ENCODE peak calls at places on chromosome 11, in ten cellular contexts. X is stomach; Y is CD8-positive, alpha-beta memory T cell; M is right cardiac atrium; E is adipocyte; L is Karpas-422; H is neural progenitor cell; V is endodermal cell; U is HepG2; Z is foreskin keratinocyte. R is an unnamed sample. For H3K4me1, the result is how much of the 10 kb centered on the place peaks cover.

GRCh38 chr11:35664977-35665441 is 2.4 kb downstream of the TRIM44 start:
- DNase-seq in X (no peak), Y (no peak), M (no peak), E (no peak), L (no peak), H (no peak), V (no peak), U (no peak), Z (peak), R (no peak)

GRCh38 chr11:74583024-74583624 is 9.3 kb upstream of the POLD3 start:
- DNase-seq in X (no peak), Y (no peak), M (no peak), E (no peak), L (no peak), H (no peak), V (no peak), U (no peak), Z (no peak), R (no peak)

GRCh38 chr11:72818971-72819370 is 4.8 kb downstream of the ATG16L2 start:
- DNase-seq in X (no peak), Y (no peak), M (no peak), E (no peak), L (no peak), H (no peak), V (no peak), U (no peak), Z (no peak), R (no peak)

GRCh38 chr11:110298298-110298765 is 1.9 kb upstream of the RDX start:
- DNase-seq in X (no peak), Y (no peak), M (no peak), E (no peak), L (no peak), H (no peak), V (peak), U (peak), Z (peak), R (no peak)

GRCh38 chr11:80417681-80418080 is 976.9 kb upstream of the TENM4 start:
- DNase-seq in X (no peak), Y (no peak), M (no peak), E (no peak), L (no peak), H (no peak), V (no peak), U (no peak), Z (peak), R (no peak)

GRCh38 chr11:3855808-3856491 is 486 bp downstream of the STIM1 start:
- DNase-seq in X (peak), Y (peak), M (peak), E (peak), L (no peak), H (peak), V (peak), U (no peak), Z (peak), R (peak)

GRCh38 chr11:103624708-103625623 is 411.5 kb upstream of the DDI1 start:
- DNase-seq in X (no peak), Y (no peak), M (no peak), E (peak), L (no peak), H (no peak), V (no peak), U (no peak), Z (peak), R (no peak)

GRCh38 chr11:76723548-76723947 is 53.0 kb upstream of the LRRC32 start:
- DNase-seq in X (no peak), Y (no peak), M (no peak), E (no peak), L (no peak), H (no peak), V (no peak), U (no peak), Z (no peak), R (no peak)

GRCh38 chr11:20715464-20715863 is 46.1 kb downstream of the NELL1 start:
- DNase-seq in X (no peak), Y (no peak), M (no peak), E (no peak), L (no peak), H (no peak), V (no peak), U (no peak), Z (no peak), R (no peak)

DNA sequence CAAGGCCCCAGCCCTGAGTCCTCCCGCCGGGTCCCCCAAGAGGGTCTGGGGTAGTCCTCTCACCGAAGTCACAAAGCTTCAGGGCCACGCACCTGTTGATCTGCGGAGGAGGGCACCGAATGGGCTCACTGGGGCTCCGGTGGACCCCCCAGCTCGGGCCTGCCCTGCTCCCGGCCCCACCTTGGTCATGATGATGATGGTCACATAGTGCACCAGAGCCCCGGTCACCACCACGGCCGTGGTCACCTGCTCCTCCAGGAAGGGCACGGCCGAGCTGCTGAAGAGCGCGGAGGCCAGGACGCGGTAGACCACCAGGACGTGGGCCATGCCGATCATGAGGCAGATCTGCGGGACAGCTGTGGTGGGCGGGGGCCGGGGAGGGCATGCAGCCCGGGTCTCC is 13.5 kb upstream of the SIGIRR start:
- DNase-seq in X (no peak), Y (no peak), M (no peak), E (no peak), L (no peak), H (no peak), V (no peak), U (no peak), Z (no peak), R (no peak)
- H3K4me1 ChIP-seq in X (under half), Y (under half), M (under half), E (under half), L (under half), H (under half), V (under half), U (under half), Z (under half), R (under half)

GRCh38 chr11:65790902-65791650 is 4.2 kb downstream of the OVOL1 start:
- DNase-seq in X (no peak), Y (no peak), M (no peak), E (no peak), L (no peak), H (no peak), V (no peak), U (no peak), Z (no peak), R (no peak)
- H3K4me1 ChIP-seq in X (under half), Y (under half), M (under half), E (under half), L (under half), H (under half), V (under half), U (under half), Z (under half), R (under half)

GRCh38 chr11:69288883-69289242 is 5.1 kb upstream of the MYEOV start:
- DNase-seq in X (no peak), Y (no peak), M (no peak), E (no peak), L (no peak), H (no peak), V (no peak), U (no peak), Z (no peak), R (no peak)

GRCh38 chr11:69285766-69286165 is 8.2 kb upstream of the MYEOV start:
- DNase-seq in X (no peak), Y (no peak), M (no peak), E (no peak), L (no peak), H (no peak), V (no peak), U (no peak), Z (no peak), R (no peak)

GRCh38 chr11:69290791-69291190 is 3.2 kb upstream of the MYEOV start:
- DNase-seq in X (no peak), Y (no peak), M (no peak), E (no peak), L (no peak), H (no peak), V (no peak), U (no peak), Z (no peak), R (no peak)

GRCh38 chr11:69286358-69287327 is 7.3 kb upstream of the MYEOV start:
- DNase-seq in X (no peak), Y (no peak), M (no peak), E (no peak), L (no peak), H (peak), V (peak), U (no peak), Z (no peak), R (no peak)

DNA sequence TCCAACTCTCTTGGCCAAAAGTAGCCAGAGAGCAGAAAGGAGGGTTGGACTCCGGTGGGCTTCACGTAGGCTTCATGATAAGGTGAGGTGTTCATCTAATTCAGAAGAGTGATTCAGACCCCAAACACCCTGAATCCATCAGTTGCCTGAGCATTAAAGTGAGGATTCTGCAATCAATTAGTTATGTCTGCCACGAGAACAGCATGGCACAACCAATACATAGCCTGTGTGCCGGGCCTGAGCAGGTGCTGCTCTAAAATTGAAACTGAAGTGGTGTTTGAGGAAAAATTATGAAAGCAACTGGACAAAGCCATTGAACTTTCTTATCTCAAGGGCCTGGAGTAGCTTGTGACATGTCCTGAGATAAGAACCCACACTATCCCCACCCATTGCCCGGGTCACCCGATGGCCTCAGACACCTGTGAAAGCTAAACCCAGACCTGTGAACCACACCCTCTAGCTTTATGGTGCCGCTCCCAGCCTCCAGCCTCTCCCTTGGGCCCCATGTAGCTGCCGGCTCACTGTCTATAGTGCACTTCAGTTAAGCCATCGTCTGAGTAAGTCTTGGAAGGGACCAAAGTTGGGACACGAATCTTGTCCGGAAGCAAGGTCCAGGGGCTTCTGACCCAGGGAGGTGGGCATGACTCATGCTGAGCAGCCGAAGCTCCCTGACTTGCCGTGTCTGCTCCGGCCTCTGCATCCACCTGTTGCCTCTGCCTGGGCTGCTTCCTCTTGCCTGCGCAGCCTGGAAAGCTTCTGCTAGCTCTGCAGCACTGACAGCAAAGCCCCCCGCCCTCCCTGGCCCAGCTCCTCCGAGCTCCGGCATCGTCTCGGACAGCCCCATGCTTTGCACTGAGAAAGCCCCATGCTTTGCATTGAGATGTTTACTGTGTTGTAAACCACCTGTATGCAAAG is 5.7 kb upstream of the MYEOV start:
- DNase-seq in X (peak), Y (no peak), M (no peak), E (no peak), L (no peak), H (no peak), V (no peak), U (peak), Z (peak), R (peak)
- H3K4me1 ChIP-seq in X (under half), Y (under half), M (under half), E (under half), L (under half), H (under half), V (under half), U (under half), Z (under half), R (under half)

DNA sequence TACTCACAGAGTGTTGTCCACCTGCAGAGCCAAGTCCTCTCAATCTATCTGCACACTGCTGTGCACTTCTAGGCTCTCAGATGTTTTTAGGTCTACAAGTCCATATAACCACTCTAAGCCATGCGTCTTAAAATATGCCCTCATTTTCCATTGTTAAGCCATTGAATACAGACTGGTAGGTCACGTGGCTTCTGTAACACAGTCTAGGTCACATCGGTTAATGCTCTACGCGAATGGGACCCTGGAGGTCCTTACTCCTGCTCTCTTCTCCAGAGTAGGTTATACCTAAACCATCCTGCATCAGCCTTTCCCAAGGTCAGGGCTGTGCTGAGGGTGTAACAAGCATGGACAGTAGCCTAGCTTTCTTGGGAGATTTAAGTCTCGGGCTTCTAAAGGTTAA is 819 bp downstream of the JAML start:
- DNase-seq in X (no peak), Y (peak), M (no peak), E (no peak), L (peak), H (no peak), V (no peak), U (no peak), Z (no peak), R (no peak)
- H3K4me1 ChIP-seq in X (under half), Y (half or more), M (under half), E (under half), L (half or more), H (under half), V (under half), U (under half), Z (under half), R (under half)

GRCh38 chr11:113462830-113463229 is 12.4 kb downstream of the DRD2 start:
- DNase-seq in X (no peak), Y (no peak), M (no peak), E (no peak), L (no peak), H (no peak), V (no peak), U (no peak), Z (no peak), R (no peak)
- H3K4me1 ChIP-seq in X (under half), Y (under half), M (under half), E (under half), L (under half), H (under half), V (under half), U (under half), Z (under half), R (under half)

DNA sequence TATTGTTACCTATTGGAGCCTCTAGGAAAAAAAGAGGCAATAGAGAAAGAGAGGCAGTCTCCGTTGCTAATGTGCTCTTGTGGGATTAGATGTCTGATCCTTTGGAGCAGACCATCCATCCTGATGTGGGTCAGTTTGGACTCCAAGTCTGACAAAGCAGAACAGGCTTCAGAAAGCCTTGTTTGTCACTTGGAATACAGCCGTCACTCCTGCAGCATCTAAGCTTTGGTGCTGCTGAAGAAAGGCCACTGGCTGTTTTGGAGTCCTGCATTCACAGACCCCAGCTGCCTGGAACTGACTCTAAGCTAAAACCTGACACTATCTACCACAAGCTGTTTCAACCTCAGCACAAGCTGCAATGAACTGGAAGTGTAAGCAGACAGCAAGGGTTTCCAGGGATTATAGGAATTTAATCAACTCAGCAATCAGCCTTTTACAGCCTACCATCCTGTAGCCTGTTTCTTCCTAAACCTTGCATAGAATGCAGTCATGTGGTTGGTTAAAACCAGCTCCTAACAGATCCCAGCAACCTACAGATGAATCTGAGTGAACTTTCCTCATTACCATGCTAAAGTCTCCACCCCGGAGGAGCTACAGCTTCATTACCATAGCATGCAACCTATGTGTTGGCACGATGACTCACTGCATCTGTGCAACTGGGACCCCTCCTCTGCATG is 3.7 kb upstream of the PLAAT4 start:
- DNase-seq in X (no peak), Y (no peak), M (no peak), E (no peak), L (no peak), H (peak), V (no peak), U (no peak), Z (no peak), R (no peak)
- H3K4me1 ChIP-seq in X (under half), Y (half or more), M (under half), E (under half), L (under half), H (half or more), V (under half), U (under half), Z (under half), R (under half)

GRCh38 chr11:44835979-44836378 is 109.2 kb downstream of the TSPAN18 start:
- DNase-seq in X (no peak), Y (no peak), M (no peak), E (no peak), L (no peak), H (no peak), V (no peak), U (no peak), Z (no peak), R (no peak)
- H3K4me1 ChIP-seq in X (under half), Y (under half), M (under half), E (under half), L (under half), H (half or more), V (under half), U (under half), Z (under half), R (under half)

GRCh38 chr11:9761441-9761945 is 97.6 kb downstream of the SWAP70 start:
- DNase-seq in X (no peak), Y (no peak), M (no peak), E (no peak), L (no peak), H (no peak), V (no peak), U (no peak), Z (peak), R (no peak)

GRCh38 chr11:9759519-9760179 is 95.8 kb downstream of the SWAP70 start:
- DNase-seq in X (peak), Y (peak), M (peak), E (peak), L (peak), H (no peak), V (no peak), U (peak), Z (peak), R (peak)

GRCh38 chr11:9758676-9759518 is 95.0 kb downstream of the SWAP70 start:
- DNase-seq in X (peak), Y (peak), M (peak), E (peak), L (peak), H (peak), V (peak), U (peak), Z (peak), R (peak)

GRCh38 chr11:9757809-9758675 is 94.2 kb downstream of the SWAP70 start:
- DNase-seq in X (peak), Y (peak), M (peak), E (peak), L (peak), H (peak), V (peak), U (peak), Z (peak), R (peak)

GRCh38 chr11:9760180-9760550 is 96.3 kb downstream of the SWAP70 start:
- DNase-seq in X (peak), Y (no peak), M (peak), E (peak), L (no peak), H (no peak), V (no peak), U (no peak), Z (no peak), R (peak)
- H3K4me1 ChIP-seq in X (under half), Y (under half), M (under half), E (half or more), L (half or more), H (under half), V (under half), U (half or more), Z (under half), R (under half)

GRCh38 chr11:66315498-66315885 is 1.4 kb downstream of the CD248 start:
- DNase-seq in X (no peak), Y (no peak), M (no peak), E (no peak), L (no peak), H (no peak), V (no peak), U (no peak), Z (no peak), R (no peak)
- H3K4me1 ChIP-seq in X (under half), Y (half or more), M (under half), E (under half), L (half or more), H (under half), V (under half), U (half or more), Z (under half), R (under half)

GRCh38 chr11:114109206-114110090 is 49.9 kb downstream of the ZBTB16 start:
- DNase-seq in X (no peak), Y (no peak), M (no peak), E (no peak), L (no peak), H (no peak), V (no peak), U (no peak), Z (no peak), R (no peak)

GRCh38 chr11:114108501-114109205 is 49.1 kb downstream of the ZBTB16 start:
- DNase-seq in X (no peak), Y (no peak), M (no peak), E (no peak), L (no peak), H (no peak), V (no peak), U (no peak), Z (no peak), R (no peak)

GRCh38 chr11:114111369-114112042 is 52.0 kb downstream of the ZBTB16 start:
- DNase-seq in X (no peak), Y (no peak), M (no peak), E (peak), L (no peak), H (no peak), V (no peak), U (no peak), Z (no peak), R (no peak)

GRCh38 chr11:114110948-114111347 is 51.4 kb downstream of the ZBTB16 start:
- DNase-seq in X (peak), Y (no peak), M (peak), E (no peak), L (no peak), H (no peak), V (no peak), U (no peak), Z (no peak), R (no peak)

DNA sequence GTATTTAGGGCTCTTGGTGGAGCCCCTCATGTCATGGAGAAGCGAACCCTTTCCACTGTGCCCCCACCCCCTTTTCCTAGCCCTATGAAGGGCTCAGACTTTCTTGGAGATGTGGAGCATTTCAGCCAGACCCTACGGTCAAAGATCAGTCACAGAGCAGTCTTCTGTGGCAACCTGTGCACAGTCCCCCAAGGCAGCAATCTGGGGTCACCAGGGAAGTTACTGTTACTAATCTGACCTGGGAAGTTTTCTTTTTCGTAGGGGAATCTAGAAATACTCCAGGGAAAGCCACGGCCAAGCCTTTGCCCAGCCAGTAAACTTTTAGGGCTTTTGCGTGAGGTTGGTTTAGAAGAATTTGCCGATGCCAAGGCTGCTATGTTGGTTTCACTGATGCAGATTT is 50.6 kb downstream of the ZBTB16 start:
- DNase-seq in X (no peak), Y (no peak), M (no peak), E (no peak), L (no peak), H (no peak), V (no peak), U (no peak), Z (no peak), R (no peak)
- H3K4me1 ChIP-seq in X (half or more), Y (under half), M (under half), E (half or more), L (under half), H (half or more), V (under half), U (under half), Z (under half), R (under half)